ENCODE peak calls at places on chromosomes 5 and 9, in four cellular contexts. K is stimulated activated CD8-positive, alpha-beta memory T cell treated with anti-CD3 and anti-CD28 coated beads, Interleukin-15, amount 100 ng/mL, for 48 hours; X is pancreas; P is NCI-H446 treated with DMSO at 0.1 percent for 48 hours. H is an unnamed sample.

GRCh38 chr5:179472641-179473040 is 77.7 kb upstream of the RUFY1 start:
- DNase-seq in P (no peak), X (no peak), K (no peak), H (no peak)

GRCh38 chr9:111975709-111976108 is 79.1 kb downstream of the UGCG start:
- DNase-seq in K (no peak), P (no peak), X (peak), H (no peak)

GRCh38 chr9:22010881-22011625 is 1.9 kb upstream of the CDKN2B start:
- DNase-seq in K (no peak), P (no peak), X (no peak), H (no peak)

GRCh38 chr9:19748278-19749126 is 40.3 kb downstream of the SLC24A2 start:
- DNase-seq in X (no peak), P (no peak), K (no peak), H (no peak)

GRCh38 chr9:83544002-83544698 is 5.9 kb upstream of the FRMD3 start:
- DNase-seq in X (no peak), K (no peak), P (peak), H (no peak)

GRCh38 chr5:77990020-77990419 is 213.9 kb upstream of the TBCA start:
- DNase-seq in X (no peak), K (no peak), P (no peak), H (no peak)

GRCh38 chr9:17480966-17481365 is 97.9 kb upstream of the SH3GL2 start:
- DNase-seq in P (no peak), K (no peak), X (peak), H (no peak)

GRCh38 chr9:112061152-112061740 is 113.9 kb downstream of the SUSD1 start:
- DNase-seq in K (peak), X (no peak), P (no peak), H (no peak)

GRCh38 chr5:1946776-1947175 is 64.1 kb upstream of the IRX4 start:
- DNase-seq in P (no peak), X (no peak), K (no peak), H (no peak)

GRCh38 chr9:105964171-105964570 is 269.8 kb downstream of the TMEM38B start:
- DNase-seq in K (no peak), P (no peak), X (no peak), H (no peak)

GRCh38 chr9:131744171-131744714 is 4.4 kb upstream of the RAPGEF1 start:
- DNase-seq in P (no peak), X (no peak), K (no peak), H (no peak)

GRCh38 chr5:371811-372555 is 50.5 kb downstream of the AHRR start:
- DNase-seq in X (no peak), P (no peak), K (no peak), H (no peak)

GRCh38 chr9:131410051-131410491 is 16.2 kb downstream of the PRRC2B start:
- DNase-seq in P (peak), K (no peak), X (no peak), H (no peak)

GRCh38 chr5:9786378-9787360 is 156.5 kb upstream of the TAS2R1 start:
- DNase-seq in P (no peak), X (no peak), K (no peak), H (no peak)

GRCh38 chr5:157917909-157918809 is 59.2 kb upstream of the CLINT1 start:
- DNase-seq in X (peak), K (peak), P (peak), H (no peak)

GRCh38 chr5:150081541-150082283 is 4.6 kb downstream of the CSF1R start:
- DNase-seq in P (no peak), K (no peak), X (peak), H (no peak)

GRCh38 chr9:70480405-70480980 is 66.0 kb upstream of the KLF9 start:
- DNase-seq in K (no peak), P (no peak), X (peak), H (peak)

GRCh38 chr9:118992813-118993747 is 376.2 kb downstream of the BRINP1 start:
- DNase-seq in X (no peak), K (no peak), P (no peak), H (no peak)

GRCh38 chr5:107874810-107875209 is 204.1 kb upstream of the EFNA5 start:
- DNase-seq in X (no peak), K (no peak), P (no peak), H (no peak)

GRCh38 chr9:134627417-134628353 is 13.9 kb upstream of the COL5A1 start:
- DNase-seq in X (peak), K (no peak), P (no peak), H (no peak)

GRCh38 chr9:108551030-108551964 is 304.5 kb downstream of the ACTL7B start:
- DNase-seq in P (no peak), X (no peak), K (no peak), H (no peak)

GRCh38 chr5:177477701-177478477 is 4.5 kb upstream of the DBN1 start:
- DNase-seq in X (no peak), K (no peak), P (no peak), H (no peak)

GRCh38 chr5:3277590-3278196 is 317.9 kb upstream of the IRX1 start:
- DNase-seq in K (peak), X (no peak), P (no peak), H (no peak)